ENCODE peak calls at places on chromosomes 4 and X, in seven cellular contexts. F, X, R, V, U, Y and I are unnamed samples. For H3K9me3, the result is how much of the 10 kb centered on the place peaks cover.

GRCh38 chr4:177385576-177386320 is 56.5 kb downstream of the AGA start:
- DNase-seq in R (peak), X (no peak), F (no peak), U (no peak), Y (no peak), V (no peak), I (no peak)

GRCh38 chr4:54085284-54085683 is 14.7 kb upstream of the GSX2 start:
- DNase-seq in X (no peak), V (no peak), F (no peak), U (no peak), R (peak), Y (no peak), I (no peak)

GRCh38 chrX:7110821-7111276 is 36.7 kb upstream of the STS start:
- DNase-seq in Y (no peak), F (no peak), U (no peak), V (no peak), X (no peak), R (peak), I (no peak)

GRCh38 chr4:147831452-147832192 is 99.7 kb downstream of the ARHGAP10 start:
- DNase-seq in F (peak), X (no peak), R (peak), V (no peak), U (no peak), Y (no peak), I (peak)

GRCh38 chr4:169485084-169485483 is 127.3 kb downstream of the NEK1 start:
- DNase-seq in U (no peak), F (no peak), V (no peak), R (peak), X (no peak), Y (no peak), I (no peak)

GRCh38 chr4:15337258-15337657 is 90.6 kb upstream of the C1QTNF7 start:
- DNase-seq in V (no peak), U (no peak), Y (no peak), R (no peak), F (no peak), X (no peak), I (no peak)

GRCh38 chrX:111133389-111133788 is 37.4 kb downstream of the PAK3 start:
- DNase-seq in U (no peak), X (no peak), Y (no peak), F (no peak), V (no peak), R (peak), I (no peak)

GRCh38 chr4:112968456-112969159 is 80.8 kb upstream of the ANK2 start:
- DNase-seq in X (no peak), U (no peak), R (peak), F (no peak), V (no peak), Y (no peak), I (no peak)

GRCh38 chrX:148878371-148878770 is 378.0 kb downstream of the AFF2 start:
- DNase-seq in F (no peak), U (no peak), Y (no peak), R (peak), X (no peak), V (no peak), I (no peak)

GRCh38 chr4:81912420-81912819 is 440.7 kb upstream of the RASGEF1B start:
- DNase-seq in X (no peak), U (no peak), Y (no peak), F (no peak), V (no peak), R (no peak), I (no peak)

GRCh38 chr4:67980512-67980911 is 17.2 kb upstream of the TMPRSS11A start:
- DNase-seq in X (no peak), R (no peak), F (no peak), V (no peak), Y (no peak), U (no peak), I (no peak)

GRCh38 chrX:23403849-23404248 is 69.2 kb downstream of the PTCHD1 start:
- DNase-seq in V (no peak), X (no peak), R (no peak), F (peak), Y (no peak), U (no peak), I (no peak)

GRCh38 chrX:101417981-101418841 is 10.2 kb downstream of the HNRNPH2 start:
- DNase-seq in Y (peak), V (peak), F (no peak), X (peak), R (peak), U (peak), I (no peak)

GRCh38 chr4:92387459-92388069 is 83.8 kb downstream of the GRID2 start:
- DNase-seq in X (no peak), F (peak), R (peak), V (no peak), Y (no peak), U (no peak), I (no peak)

GRCh38 chr4:172871381-172871780 is 297.2 kb upstream of the GALNT7 start:
- DNase-seq in R (no peak), Y (no peak), F (peak), X (no peak), U (no peak), V (no peak), I (no peak)

GRCh38 chr4:94588900-94589693 is 137.4 kb downstream of the PDLIM5 start:
- DNase-seq in X (no peak), Y (no peak), U (no peak), F (no peak), R (peak), V (no peak), I (no peak)

GRCh38 chrX:65924938-65925507 is 114.9 kb downstream of the VSIG4 start:
- DNase-seq in U (no peak), V (no peak), Y (no peak), F (no peak), X (no peak), R (no peak), I (no peak)

GRCh38 chr4:71231073-71231752 is 107.6 kb upstream of the SLC4A4 start:
- DNase-seq in F (no peak), Y (no peak), U (peak), V (peak), X (peak), R (peak), I (peak)

GRCh38 chrX:136768469-136769084 is 12.2 kb downstream of the ARHGEF6 start:
- DNase-seq in F (peak), V (peak), X (no peak), Y (peak), R (peak), U (no peak), I (no peak)

GRCh38 chr4:184400375-184400870 is 73.9 kb downstream of the IRF2 start:
- DNase-seq in U (no peak), X (no peak), V (no peak), F (no peak), R (peak), Y (no peak), I (peak)
- H3K27ac ChIP-seq in U (no peak), X (peak), V (no peak), F (no peak), R (peak), Y (no peak), I (peak)

GRCh38 chr4:155690044-155690837 is 23.6 kb downstream of the GUCY1A1 start:
- DNase-seq in V (no peak), U (no peak), Y (no peak), R (no peak), F (no peak), X (no peak), I (no peak)

GRCh38 chr4:155692990-155693659 is 26.5 kb downstream of the GUCY1A1 start:
- DNase-seq in V (no peak), Y (no peak), X (no peak), R (no peak), F (no peak), U (no peak), I (no peak)

GRCh38 chr4:155694100-155694785 is 27.6 kb downstream of the GUCY1A1 start:
- DNase-seq in U (no peak), R (no peak), Y (no peak), V (no peak), X (no peak), F (no peak), I (no peak)

GRCh38 chr4:155696226-155696625 is 29.6 kb downstream of the GUCY1A1 start:
- DNase-seq in Y (no peak), V (no peak), U (no peak), X (no peak), F (no peak), R (no peak), I (no peak)

GRCh38 chr4:155692361-155692760 is 25.7 kb downstream of the GUCY1A1 start:
- DNase-seq in R (no peak), F (no peak), X (no peak), V (no peak), U (no peak), Y (no peak), I (no peak)
- H3K9me3 ChIP-seq in R (under half), F (under half), X (under half), V (under half), U (under half), Y (under half), I (under half)

GRCh38 chrX:125646195-125646594 is 326.5 kb downstream of the TEX13C start:
- DNase-seq in Y (no peak), R (no peak), X (no peak), U (no peak), V (no peak), F (no peak), I (no peak)

DNA sequence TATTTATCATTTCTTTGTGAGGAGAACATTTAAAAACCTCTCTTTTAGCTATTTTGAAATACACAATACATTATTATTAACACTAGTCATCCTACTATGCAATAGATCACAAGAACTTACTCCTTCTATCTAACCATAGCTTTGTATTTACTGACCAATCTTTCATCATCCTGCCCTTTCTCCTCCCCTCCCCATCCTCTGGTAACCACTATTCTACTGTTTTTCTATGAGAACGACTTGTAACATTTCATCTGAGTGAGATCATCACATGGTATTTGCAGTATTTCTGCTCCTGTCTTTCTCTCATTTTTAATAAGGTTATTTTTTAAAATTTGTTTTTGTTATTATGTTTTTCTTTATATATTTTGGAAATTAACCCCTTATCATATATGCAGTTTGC is 331.8 kb downstream of the TEX13C start:
- DNase-seq in X (no peak), F (no peak), V (no peak), U (no peak), Y (no peak), R (peak), I (no peak)
- H3K27ac ChIP-seq in X (no peak), F (no peak), V (no peak), U (no peak), Y (no peak), R (no peak), I (no peak)

GRCh38 chr4:108544504-108544903 is 75.9 kb upstream of the RPL34 start:
- DNase-seq in Y (no peak), F (no peak), U (no peak), R (peak), X (no peak), V (no peak), I (no peak)
- H3K9me3 ChIP-seq in Y (under half), F (under half), U (under half), R (under half), X (under half), V (under half), I (under half)

DNA sequence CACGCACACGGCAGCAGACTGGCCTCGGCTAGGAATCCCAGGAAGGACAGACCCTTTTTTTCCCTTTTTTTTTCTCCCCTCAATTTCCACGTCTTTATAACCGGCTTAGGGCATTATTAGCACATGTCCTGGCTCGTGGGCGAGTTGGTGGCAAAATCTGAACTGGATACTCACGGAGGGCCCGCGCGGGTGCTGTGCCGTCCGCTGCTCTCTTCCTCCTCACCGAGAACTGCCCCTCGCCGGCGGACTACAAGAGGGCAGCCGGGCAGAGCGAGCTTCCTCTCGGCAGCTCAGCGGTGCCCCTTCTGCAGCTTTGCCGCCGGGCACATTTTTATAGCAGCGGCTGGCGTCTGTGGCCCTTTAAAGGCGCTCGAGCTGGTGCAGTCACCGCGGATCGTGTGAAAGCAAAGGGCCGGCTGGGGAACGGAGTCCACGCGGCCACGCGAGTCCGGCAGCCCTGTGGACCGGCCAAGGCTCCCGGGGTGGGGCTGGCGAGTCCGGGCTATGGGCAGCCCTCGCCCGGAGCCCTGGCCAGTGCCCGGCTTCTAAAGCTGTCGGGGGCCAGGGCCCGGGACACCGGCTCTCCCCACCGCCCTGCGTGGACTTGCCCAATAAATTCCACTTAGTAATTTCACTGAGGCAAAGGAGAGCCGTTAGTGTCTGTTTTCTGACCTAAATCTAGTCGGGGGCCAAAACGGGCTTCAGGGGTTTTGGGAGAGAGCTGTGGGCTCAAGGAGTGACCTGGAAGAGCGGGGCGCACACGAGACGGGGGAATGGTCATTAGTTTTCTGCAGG is 1.3 kb upstream of the CITED1 start:
- DNase-seq in Y (peak), U (peak), R (peak), F (peak), V (peak), X (peak), I (peak)
- H3K27ac ChIP-seq in Y (no peak), U (no peak), R (no peak), F (no peak), V (no peak), X (no peak), I (no peak)